ENCODE peak calls at places on chromosomes 1 and 21, in six cellular contexts. U is iPS DF 6.9; G is GM23248; O is activated T-helper 1 cell treated with anti-CD3 and anti-CD28 coated beads, Interleukin-2, amount 50 U/mL, for 16 hours; E is amygdala; S is progenitor cell of endocrine pancreas. L is an unnamed sample.

GRCh38 chr1:3062616-3063378 is 6.2 kb upstream of the PRDM16 start:
- DNase-seq in U (no peak), G (no peak), S (no peak), O (no peak), E (no peak), L (no peak)

GRCh38 chr1:195717651-195718050 is 890.6 kb downstream of the KCNT2 start:
- DNase-seq in U (no peak), S (no peak), G (peak; percentile 63), O (no peak), E (no peak), L (no peak)

GRCh38 chr1:36864182-36865079 is 169.9 kb downstream of the GRIK3 start:
- DNase-seq in U (peak; percentile 37), G (no peak), E (no peak), S (no peak), O (no peak), L (no peak)

GRCh38 chr1:185062710-185063370 is 17.5 kb downstream of the RNF2 start:
- DNase-seq in S (no peak), O (no peak), E (no peak), G (peak; percentile 38), U (no peak), L (no peak)

GRCh38 chr1:160978510-160978927 is 23.9 kb upstream of the ITLN2 start:
- DNase-seq in S (no peak), U (no peak), O (no peak), G (no peak), E (no peak), L (no peak)

GRCh38 chr1:156874572-156874971 is 13.9 kb downstream of the NTRK1 start:
- DNase-seq in U (no peak), O (no peak), E (no peak), S (no peak), G (no peak), L (no peak)

GRCh38 chr1:218748071-218748470 is 402.9 kb downstream of the TGFB2 start:
- DNase-seq in G (peak; percentile 5), E (no peak), S (no peak), O (no peak), U (no peak), L (no peak)

GRCh38 chr1:232084584-232085223 is 458.1 kb downstream of the DISC1 start:
- DNase-seq in G (peak; percentile 9), S (peak; percentile 49), U (peak; percentile 68), O (no peak), E (no peak), L (no peak)

GRCh38 chr21:31254131-31254530 is 89.9 kb downstream of the TIAM1 start:
- DNase-seq in E (no peak), S (no peak), O (no peak), G (no peak), U (no peak), L (no peak)

GRCh38 chr1:63630666-63631065 is 37.5 kb downstream of the PGM1 start:
- DNase-seq in O (no peak), G (peak; percentile 42), U (no peak), S (no peak), E (no peak), L (no peak)

GRCh38 chr1:117585086-117585485 is 20.8 kb upstream of the TENT5C start:
- DNase-seq in G (no peak), S (no peak), E (no peak), U (no peak), O (no peak), L (no peak)

GRCh38 chr1:184836934-184837698 is 82.5 kb upstream of the EDEM3 start:
- DNase-seq in O (no peak), S (no peak), E (no peak), G (no peak), U (no peak), L (no peak)

GRCh38 chr1:212950243-212951057 is at the start of gene VASH2:
- DNase-seq in E (peak; percentile 50), S (peak; percentile 70), O (peak; percentile 8), U (peak; percentile 77), G (peak; percentile 79), L (peak; percentile 46)

GRCh38 chr1:165313906-165314305 is 42.6 kb downstream of the LMX1A start:
- DNase-seq in S (no peak), E (no peak), G (no peak), O (no peak), U (no peak), L (no peak)

GRCh38 chr1:184559117-184559713 is 172.4 kb downstream of the C1orf21 start:
- DNase-seq in G (no peak), U (no peak), O (no peak), E (no peak), S (no peak), L (no peak)

GRCh38 chr1:70966018-70966638 is 81.5 kb downstream of the PTGER3 start:
- DNase-seq in E (no peak), O (no peak), G (peak; percentile 26), S (no peak), U (no peak), L (no peak)

GRCh38 chr1:162690672-162691434 is 58.6 kb downstream of the DDR2 start:
- DNase-seq in G (peak; percentile 98), U (peak; percentile 22), O (no peak), E (no peak), S (no peak), L (no peak)

GRCh38 chr1:9239622-9240401 is 5.2 kb downstream of the H6PD start:
- DNase-seq in E (no peak), U (no peak), G (peak; percentile 51), O (no peak), S (no peak), L (no peak)

GRCh38 chr1:89962024-89962741 is 32.7 kb upstream of the ZNF326 start:
- DNase-seq in S (no peak), U (no peak), G (no peak), O (no peak), E (no peak), L (no peak)

GRCh38 chr1:32933742-32934322 is 30.8 kb downstream of the RNF19B start:
- DNase-seq in U (no peak), O (no peak), E (no peak), G (peak; percentile 13), S (no peak), L (no peak)

GRCh38 chr1:192161974-192162373 is 3.7 kb downstream of the RGS18 start:
- DNase-seq in G (no peak), S (no peak), O (no peak), E (no peak), U (no peak), L (no peak)

GRCh38 chr1:182206628-182207239 is 145.2 kb upstream of the ZNF648 start:
- DNase-seq in O (no peak), G (peak; percentile 46), E (no peak), U (no peak), S (no peak), L (no peak)

GRCh38 chr1:172252296-172252695 is 168.2 kb upstream of the C1orf105 start:
- DNase-seq in S (no peak), G (peak; percentile 38), U (no peak), O (no peak), E (no peak), L (no peak)

GRCh38 chr1:229002451-229002960 is 267.2 kb downstream of the RHOU start:
- DNase-seq in S (no peak), G (no peak), E (no peak), O (no peak), U (no peak), L (no peak)

GRCh38 chr1:162151900-162152829 is 82.7 kb downstream of the NOS1AP start:
- DNase-seq in S (no peak), E (no peak), U (no peak), O (no peak), G (no peak), L (no peak)

GRCh38 chr1:40392206-40392605 is 18.7 kb downstream of the SMAP2 start:
- DNase-seq in S (no peak), O (no peak), G (peak; percentile 86), U (no peak), E (no peak), L (no peak)

GRCh38 chr1:234929369-234929768 is 199.3 kb downstream of the TOMM20 start:
- DNase-seq in G (no peak), U (no peak), E (no peak), S (no peak), O (no peak), L (no peak)

GRCh38 chr1:147171399-147172167 is 687 bp downstream of the PRKAB2 start:
- DNase-seq in S (no peak), O (no peak), G (peak; percentile 57), E (no peak), U (no peak), L (no peak)

GRCh38 chr1:46520063-46520911 is 30.7 kb downstream of the DMBX1 start:
- DNase-seq in O (no peak), E (no peak), U (no peak), S (no peak), G (peak; percentile 91), L (no peak)